ENCODE peak calls at places on chromosomes 4 and X, in six cellular contexts. N, H, E, C, P and U are unnamed samples.
A peak's percentile ranks its signal among the peaks of the same experiment; 100 is the strongest.

GRCh38 chr4:102454278-102454677 is 46.9 kb upstream of the NFKB1 start:
- DNase-seq in C (no peak), P (no peak), E (no peak), N (no peak), H (no peak), U (no peak)

GRCh38 chr4:118033148-118034060 is 882 bp upstream of the NDST3 start:
- DNase-seq in P (peak; percentile 70), C (peak; percentile 86), N (no peak), H (peak; percentile 67), E (peak; percentile 61), U (peak; percentile 10)

GRCh38 chr4:51895816-51896408 is 53.0 kb downstream of the DCUN1D4 start:
- DNase-seq in N (no peak), H (peak; percentile 82), P (peak; percentile 79), C (peak; percentile 85), E (peak; percentile 57), U (peak; percentile 45)

GRCh38 chr4:69617083-69617694 is 22.3 kb downstream of the UGT2A2 start:
- DNase-seq in N (no peak), C (peak; percentile 71), P (peak; percentile 14), H (peak; percentile 69), E (peak; percentile 30), U (no peak)

GRCh38 chr4:125750827-125751466 is 436.2 kb downstream of the FAT4 start:
- DNase-seq in H (peak; percentile 43), C (peak; percentile 80), P (peak; percentile 83), N (peak; percentile 11), E (peak; percentile 47), U (peak; percentile 32)

GRCh38 chr4:42673084-42673429 is 16.2 kb upstream of the ATP8A1 start:
- DNase-seq in H (peak; percentile 54), C (no peak), N (no peak), E (no peak), P (no peak), U (no peak)

GRCh38 chrX:24282381-24283121 is 31.3 kb downstream of the SUPT20HL2 start:
- DNase-seq in E (no peak), P (peak; percentile 48), C (peak; percentile 12), N (peak; percentile 52), H (no peak), U (no peak)

GRCh38 chrX:9928083-9928482 is 39.1 kb upstream of the CLDN34 start:
- DNase-seq in H (no peak), P (no peak), N (no peak), E (no peak), C (peak; percentile 91), U (no peak)

GRCh38 chr4:60215906-60216305 is 984.2 kb upstream of the ADGRL3 start:
- DNase-seq in H (no peak), P (no peak), E (no peak), N (no peak), C (no peak), U (no peak)

GRCh38 chr4:123621072-123621705 is 224.6 kb downstream of the SPRY1 start:
- DNase-seq in N (no peak), P (no peak), H (no peak), E (no peak), C (no peak), U (no peak)

GRCh38 chr4:53847935-53848334 is 216.5 kb downstream of the CHIC2 start:
- DNase-seq in P (no peak), E (no peak), C (no peak), N (no peak), H (peak; percentile 30), U (no peak)

GRCh38 chrX:13688384-13688771 is 550 bp upstream of the RAB9A start:
- DNase-seq in E (no peak), P (no peak), N (no peak), H (no peak), C (no peak), U (no peak)

GRCh38 chr4:23333946-23334878 is 555.6 kb downstream of the PPARGC1A start:
- DNase-seq in H (peak; percentile 26), C (peak; percentile 85), E (no peak), N (no peak), P (peak; percentile 83), U (peak; percentile 10)

GRCh38 chrX:40094041-40094899 is 3.5 kb downstream of the BCOR start:
- DNase-seq in E (no peak), N (no peak), P (peak; percentile 73), C (no peak), H (peak; percentile 77), U (no peak)

GRCh38 chr4:20192754-20193521 is 58.8 kb upstream of the SLIT2 start:
- DNase-seq in C (no peak), E (no peak), N (no peak), H (no peak), P (peak; percentile 68), U (peak; percentile 11)

GRCh38 chr4:56112377-56112776 is 163.6 kb downstream of the CEP135 start:
- DNase-seq in P (no peak), C (peak; percentile 78), E (no peak), H (no peak), N (no peak), U (no peak)

GRCh38 chr4:134426821-134427220 is 225.2 kb upstream of the PABPC4L start:
- DNase-seq in C (no peak), N (no peak), P (no peak), H (no peak), E (no peak), U (no peak)

GRCh38 chr4:124437853-124438495 is 274.6 kb downstream of the ANKRD50 start:
- DNase-seq in C (no peak), E (no peak), N (no peak), H (peak; percentile 13), P (no peak), U (no peak)

GRCh38 chrX:46268429-46268828 is 276.8 kb downstream of the ZNF674 start:
- DNase-seq in N (no peak), P (peak; percentile 64), E (no peak), H (peak; percentile 31), C (no peak), U (no peak)

GRCh38 chrX:154478728-154479622 is at the start of gene LAGE3:
- DNase-seq in E (peak; percentile 94), N (peak; percentile 67), P (peak; percentile 95), H (peak; percentile 94), C (peak; percentile 88), U (peak; percentile 12)

GRCh38 chrX:1427756-1428155 is 25.0 kb downstream of the ASMTL start:
- DNase-seq in N (no peak), E (no peak), H (no peak), C (no peak), P (no peak), U (no peak)

GRCh38 chr4:21512351-21512750 is 436.2 kb downstream of the KCNIP4 start:
- DNase-seq in C (peak; percentile 80), H (peak; percentile 64), P (peak; percentile 54), N (peak; percentile 2), E (peak; percentile 19), U (no peak)

GRCh38 chr4:70722199-70722791 is 531 bp downstream of the RUFY3 start:
- DNase-seq in H (no peak), C (no peak), E (no peak), N (no peak), P (peak; percentile 80), U (no peak)

GRCh38 chr4:7200801-7201200 is 8.5 kb downstream of the SORCS2 start:
- DNase-seq in N (no peak), E (no peak), H (no peak), P (no peak), C (no peak), U (no peak)

GRCh38 chrX:135421537-135421931 is 210 bp upstream of the SMIM10L2A start:
- DNase-seq in E (peak; percentile 78), P (peak; percentile 85), N (peak; percentile 7), H (peak; percentile 91), C (peak; percentile 81), U (peak; percentile 5)

DNA sequence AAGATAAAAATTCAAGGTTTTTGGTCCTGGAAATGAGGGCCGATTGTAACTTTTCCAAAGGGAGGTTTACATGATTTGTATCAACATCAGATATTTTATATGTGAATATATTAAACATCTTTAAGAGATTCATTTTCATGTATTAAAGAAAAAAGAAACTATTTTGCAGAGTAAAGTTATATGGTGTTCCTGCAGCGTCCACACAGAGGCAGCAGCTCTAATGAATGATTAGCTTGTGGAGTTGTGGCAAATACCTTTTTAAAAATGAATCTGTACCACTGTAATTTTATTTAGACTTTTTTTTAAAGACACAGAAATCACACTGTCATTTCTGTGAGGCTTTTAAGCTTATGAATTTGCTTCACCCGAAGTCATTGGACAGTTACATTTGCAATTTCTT is 25.6 kb upstream of the FHDC1 start:
- DNase-seq in E (no peak), H (no peak), P (no peak), N (no peak), C (no peak), U (no peak)
- TF ChIP-seq CTCF in E (no peak), H (no peak), P (no peak), N (no peak), C (peak; percentile 29), U (no peak)

DNA sequence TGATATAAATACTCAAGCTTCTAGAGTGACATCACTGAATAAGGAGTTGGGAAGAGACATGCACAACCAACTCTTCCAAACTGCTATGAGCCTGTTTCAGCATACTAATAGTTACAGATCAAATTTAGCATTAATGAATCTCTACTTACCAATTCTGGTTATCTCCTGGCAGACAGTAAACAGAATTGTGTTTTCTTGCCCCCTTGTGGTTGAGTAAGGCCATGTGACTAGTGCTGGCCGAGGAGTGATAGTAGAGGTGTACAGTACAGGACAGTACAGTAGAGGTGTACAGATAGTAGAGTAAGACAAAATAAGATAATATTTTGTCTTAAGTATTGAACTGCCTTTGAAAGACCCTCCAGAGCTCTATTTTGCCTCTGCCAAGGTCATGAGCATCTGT is 681.4 kb downstream of the GABRG1 start:
- DNase-seq in N (no peak), C (peak; percentile 51), H (peak; percentile 34), E (no peak), P (no peak), U (no peak)
- TF ChIP-seq CTCF in N (no peak), C (peak; percentile 76), H (peak; percentile 56), E (no peak), P (no peak), U (no peak)

DNA sequence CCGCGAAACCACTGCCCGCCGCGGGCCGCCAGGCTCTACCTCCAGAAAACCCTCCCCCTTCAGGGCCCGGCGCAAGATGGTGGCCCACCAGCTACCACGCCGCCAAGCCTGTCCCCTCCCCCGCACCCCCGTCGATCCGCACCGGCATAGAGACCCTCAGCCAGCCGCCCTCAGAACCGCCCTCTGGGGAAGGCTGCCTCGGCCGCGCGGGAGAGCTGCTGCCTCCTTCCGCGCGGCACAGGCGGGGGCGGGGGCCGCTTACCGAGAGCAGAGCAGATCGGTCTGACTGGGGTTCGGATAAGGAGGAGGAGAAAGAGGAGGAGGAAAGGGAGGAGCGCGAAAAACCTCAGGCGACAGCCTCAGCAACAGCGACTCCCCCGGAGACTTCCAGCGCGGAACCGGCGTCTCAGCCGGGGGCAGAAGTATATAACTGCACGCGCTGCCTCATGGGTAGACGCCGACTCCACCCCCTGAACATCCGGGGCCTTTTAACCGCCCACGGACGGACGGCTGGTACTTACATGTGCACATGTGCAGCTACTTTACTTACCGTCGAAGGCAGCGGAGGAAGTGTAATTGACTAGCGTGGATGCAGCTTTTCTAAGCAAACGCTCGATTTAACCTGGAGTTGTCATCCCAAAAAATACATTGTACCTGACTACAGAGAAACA is at the start of gene ZNF280C:
- DNase-seq in E (peak; percentile 74), H (peak; percentile 92), N (peak; percentile 80), P (peak; percentile 96), C (peak; percentile 84), U (peak; percentile 83)
- TF ChIP-seq CTCF in E (no peak), H (peak; percentile 30), N (peak; percentile 41), P (no peak), C (no peak), U (no peak)

GRCh38 chr4:44017422-44017739 is 431.2 kb downstream of the KCTD8 start:
- DNase-seq in P (no peak), N (no peak), E (no peak), C (no peak), H (no peak), U (no peak)
- TF ChIP-seq CTCF in P (no peak), N (no peak), E (no peak), C (no peak), H (no peak), U (no peak)